ENCODE peak calls at places on chromosomes 2 and 18, in six cellular contexts. Q, Z, J, S, A and L are unnamed samples.

GRCh38 chr2:149410701-149411484 is 80.5 kb downstream of the LYPD6 start:
- DNase-seq in Q (no peak), Z (peak; percentile 32), J (no peak), S (no peak), A (peak; percentile 6), L (no peak)

GRCh38 chr18:57748770-57749603 is 54.1 kb downstream of the ATP8B1 start:
- DNase-seq in Q (no peak), Z (no peak), J (no peak), S (no peak), A (peak; percentile 50), L (no peak)

GRCh38 chr2:159807183-159808037 is 9.4 kb upstream of the CD302 start:
- DNase-seq in Q (peak; percentile 28), Z (peak; percentile 5), J (no peak), S (no peak), A (peak; percentile 65), L (no peak)

GRCh38 chr2:53103661-53104060 is 663.9 kb upstream of the CHAC2 start:
- DNase-seq in Q (no peak), Z (no peak), J (no peak), S (no peak), A (peak; percentile 23), L (no peak)

GRCh38 chr2:134657650-134658250 is 61.0 kb downstream of the TMEM163 start:
- DNase-seq in Q (no peak), Z (no peak), J (peak; percentile 23), S (no peak), A (peak; percentile 1), L (no peak)

GRCh38 chr2:85445316-85446295 is 27.1 kb downstream of the SH2D6 start:
- DNase-seq in Q (peak; percentile 81), Z (no peak), J (no peak), S (no peak), A (peak; percentile 92), L (no peak)

GRCh38 chr2:133561045-133561852 is 7.0 kb downstream of the NCKAP5 start:
- DNase-seq in Q (peak; percentile 49), Z (peak; percentile 34), J (no peak), S (no peak), A (peak; percentile 95), L (no peak)

GRCh38 chr18:58325521-58325908 is 281.5 kb downstream of the NEDD4L start:
- DNase-seq in Q (peak; percentile 79), Z (no peak), J (no peak), S (no peak), A (peak; percentile 22), L (no peak)

GRCh38 chr18:68072744-68073143 is 556.2 kb upstream of the DSEL start:
- DNase-seq in Q (no peak), Z (no peak), J (no peak), S (no peak), A (no peak), L (no peak)

GRCh38 chr2:180696005-180696404 is 284.4 kb upstream of the UBE2E3 start:
- DNase-seq in Q (no peak), Z (no peak), J (no peak), S (no peak), A (no peak), L (no peak)

GRCh38 chr2:55894720-55895119 is 28.9 kb downstream of the EFEMP1 start:
- DNase-seq in Q (no peak), Z (no peak), J (no peak), S (no peak), A (no peak), L (no peak)

GRCh38 chr2:43068053-43068471 is 158.3 kb downstream of the ZFP36L2 start:
- DNase-seq in Q (no peak), Z (no peak), J (no peak), S (no peak), A (no peak), L (no peak)

GRCh38 chr2:237661799-237662328 is 34.5 kb downstream of the LRRFIP1 start:
- DNase-seq in Q (no peak), Z (no peak), J (no peak), S (no peak), A (no peak), L (no peak)

GRCh38 chr2:139825726-139826125 is 1045.5 kb upstream of the NXPH2 start:
- DNase-seq in Q (no peak), Z (no peak), J (no peak), S (no peak), A (no peak), L (no peak)

GRCh38 chr2:85755122-85756027 is 1.6 kb downstream of the ATOH8 start:
- DNase-seq in Q (peak; percentile 73), Z (no peak), J (no peak), S (no peak), A (peak; percentile 80), L (no peak)

GRCh38 chr2:172677363-172677762 is 58.3 kb upstream of the RAPGEF4 start:
- DNase-seq in Q (no peak), Z (peak; percentile 1), J (no peak), S (no peak), A (no peak), L (no peak)

GRCh38 chr2:26245231-26245732 is 543 bp downstream of the HADHB start:
- DNase-seq in Q (no peak), Z (no peak), J (peak; percentile 59), S (no peak), A (no peak), L (no peak)

GRCh38 chr2:100971221-100971620 is 30.9 kb upstream of the RPL31 start:
- DNase-seq in Q (no peak), Z (no peak), J (no peak), S (no peak), A (no peak), L (no peak)

GRCh38 chr2:26925100-26925791 is 45.2 kb upstream of the MAPRE3 start:
- DNase-seq in Q (no peak), Z (no peak), J (no peak), S (peak; percentile 60), A (no peak), L (no peak)

GRCh38 chr2:186135697-186136096 is 350.4 kb upstream of the ZC3H15 start:
- DNase-seq in Q (no peak), Z (no peak), J (no peak), S (no peak), A (peak; percentile 17), L (no peak)

GRCh38 chr18:60826346-60826745 is 453.8 kb upstream of the MC4R start:
- DNase-seq in Q (no peak), Z (no peak), J (no peak), S (no peak), A (no peak), L (no peak)

GRCh38 chr2:46087492-46087891 is 209.7 kb upstream of the EPAS1 start:
- DNase-seq in Q (peak; percentile 38), Z (no peak), J (no peak), S (no peak), A (no peak), L (no peak)

GRCh38 chr2:138689705-138690104 is 90.5 kb downstream of the NXPH2 start:
- DNase-seq in Q (no peak), Z (no peak), J (peak; percentile 2), S (no peak), A (no peak), L (no peak)

GRCh38 chr2:67046568-67046967 is 350.6 kb upstream of the ETAA1 start:
- DNase-seq in Q (no peak), Z (no peak), J (no peak), S (no peak), A (no peak), L (no peak)

GRCh38 chr2:161030260-161031063 is 129.8 kb upstream of the TANK start:
- DNase-seq in Q (peak; percentile 99), Z (no peak), J (no peak), S (no peak), A (peak; percentile 99), L (no peak)

GRCh38 chr18:23209031-23209430 is 73.7 kb downstream of the CABLES1 start:
- DNase-seq in Q (no peak), Z (no peak), J (peak; percentile 60), S (no peak), A (peak; percentile 27), L (no peak)

GRCh38 chr2:64323192-64323591 is 130.8 kb upstream of the LGALSL start:
- DNase-seq in Q (no peak), Z (no peak), J (no peak), S (no peak), A (no peak), L (no peak)